ENCODE peak calls at places on chromosomes 13 and 19, in six cellular contexts. F, Y, C, H, K and N are unnamed samples.

GRCh38 chr13:52851153-52851962 is 2.9 kb upstream of the PCDH8 start:
- DNase-seq in F (peak; percentile 34), K (peak; percentile 56), H (peak; percentile 56), C (peak; percentile 33), Y (peak; percentile 69), N (peak; percentile 29)

GRCh38 chr13:95073826-95074345 is 227.4 kb downstream of the ABCC4 start:
- DNase-seq in K (no peak), H (no peak), C (no peak), Y (no peak), F (no peak), N (no peak)

GRCh38 chr19:8224394-8225145 is 15.4 kb downstream of the CERS4 start:
- DNase-seq in F (peak; percentile 72), K (no peak), H (no peak), Y (no peak), C (peak; percentile 80), N (no peak)

GRCh38 chr19:1001538-1002166 is 1.4 kb downstream of the GRIN3B start:
- DNase-seq in H (peak; percentile 82), Y (peak; percentile 84), C (peak; percentile 51), F (peak; percentile 48), K (peak; percentile 76), N (peak; percentile 69)

GRCh38 chr13:28147489-28147888 is 9.1 kb downstream of the PAN3 start:
- DNase-seq in C (no peak), F (no peak), H (no peak), K (no peak), Y (no peak), N (no peak)

GRCh38 chr13:46831588-46832194 is 34.7 kb upstream of the ESD start:
- DNase-seq in C (peak; percentile 62), F (peak; percentile 34), K (no peak), H (peak; percentile 60), Y (no peak), N (peak; percentile 27)

GRCh38 chr13:37127706-37128241 is 22.3 kb upstream of the CSNK1A1L start:
- DNase-seq in F (no peak), H (no peak), C (no peak), Y (no peak), K (no peak), N (no peak)

GRCh38 chr13:105627270-105627669 is 908.2 kb downstream of the EFNB2 start:
- DNase-seq in F (no peak), C (peak; percentile 52), K (no peak), H (no peak), Y (no peak), N (no peak)

GRCh38 chr13:92719868-92720267 is 506.7 kb upstream of the GPC6 start:
- DNase-seq in H (no peak), F (no peak), C (no peak), K (no peak), Y (no peak), N (no peak)

GRCh38 chr19:39122934-39123731 is 2.5 kb upstream of the PAK4 start:
- DNase-seq in C (no peak), Y (no peak), K (no peak), H (no peak), F (no peak), N (no peak)

GRCh38 chr13:47415048-47415447 is 518.2 kb upstream of the HTR2A start:
- DNase-seq in K (no peak), H (no peak), C (peak; percentile 27), Y (no peak), F (no peak), N (no peak)

GRCh38 chr19:35644987-35645679 is 3.0 kb upstream of the COX6B1 start:
- DNase-seq in Y (peak; percentile 91), K (peak; percentile 89), C (peak; percentile 72), H (peak; percentile 93), F (peak; percentile 54), N (peak; percentile 53)

GRCh38 chr19:46766569-46767317 is 20.5 kb upstream of the STRN4 start:
- DNase-seq in K (peak; percentile 58), F (no peak), C (peak; percentile 62), Y (no peak), H (peak; percentile 53), N (no peak)

GRCh38 chr19:7904074-7905020 is 670 bp downstream of the MAP2K7 start:
- DNase-seq in C (peak; percentile 29), F (peak; percentile 45), Y (peak; percentile 85), K (peak; percentile 79), H (peak; percentile 58), N (no peak)

GRCh38 chr19:8163781-8164180 is 14.4 kb upstream of the FBN3 start:
- DNase-seq in F (no peak), H (no peak), K (no peak), Y (no peak), C (no peak), N (no peak)

GRCh38 chr13:74868044-74868443 is 613.9 kb downstream of the TBC1D4 start:
- DNase-seq in K (no peak), F (peak; percentile 5), Y (no peak), H (no peak), C (peak; percentile 20), N (no peak)

GRCh38 chr13:19862511-19863313 is 737 bp downstream of the ZMYM5 start:
- DNase-seq in Y (peak; percentile 71), C (peak; percentile 47), K (peak; percentile 69), F (peak; percentile 43), H (no peak), N (no peak)

GRCh38 chr13:43129021-43129420 is 105.6 kb downstream of the DNAJC15 start:
- DNase-seq in H (no peak), C (no peak), Y (no peak), K (no peak), F (no peak), N (no peak)

GRCh38 chr13:97849305-97849704 is 104.2 kb upstream of the IPO5 start:
- DNase-seq in H (no peak), F (peak; percentile 18), Y (no peak), K (no peak), C (peak; percentile 45), N (no peak)

GRCh38 chr19:17289489-17289888 is 7.8 kb downstream of the ANKLE1 start:
- DNase-seq in K (peak; percentile 76), Y (peak; percentile 79), F (peak; percentile 87), H (peak; percentile 84), C (no peak), N (peak; percentile 63)

GRCh38 chr19:47021536-47022139 is 2.0 kb downstream of the NPAS1 start:
- DNase-seq in C (no peak), K (no peak), H (peak; percentile 55), F (no peak), Y (no peak), N (no peak)

GRCh38 chr19:6021878-6022569 is 44.1 kb upstream of the RANBP3 start:
- DNase-seq in F (peak; percentile 40), Y (peak; percentile 78), K (peak; percentile 69), C (peak; percentile 74), H (peak; percentile 90), N (peak; percentile 61)

GRCh38 chr19:30206187-30206586 is 166.0 kb upstream of the ZNF536 start:
- DNase-seq in K (no peak), H (no peak), F (no peak), C (no peak), Y (no peak), N (no peak)

GRCh38 chr13:35879111-35879510 is 252.1 kb downstream of the DCLK1 start:
- DNase-seq in H (no peak), C (no peak), K (no peak), Y (no peak), F (no peak), N (no peak)

GRCh38 chr19:6740589-6741348 is 1.3 kb downstream of the TRIP10 start:
- DNase-seq in F (no peak), H (peak; percentile 63), Y (peak; percentile 81), C (peak; percentile 40), K (peak; percentile 77), N (peak; percentile 44)

GRCh38 chr13:91576590-91576989 is 178.2 kb downstream of the GPC5 start:
- DNase-seq in F (no peak), H (peak; percentile 4), K (peak; percentile 29), C (peak; percentile 5), Y (no peak), N (no peak)

GRCh38 chr13:27524981-27525975 is 74.9 kb upstream of the MTIF3 start:
- DNase-seq in Y (no peak), H (no peak), F (no peak), K (no peak), C (no peak), N (no peak)

GRCh38 chr19:13882841-13883240 is 5.9 kb downstream of the NANOS3 start:
- DNase-seq in K (no peak), H (no peak), F (no peak), Y (no peak), C (no peak), N (no peak)

GRCh38 chr13:113840541-113841354 is 23.1 kb downstream of the GAS6 start:
- DNase-seq in F (no peak), K (no peak), C (no peak), H (no peak), Y (peak; percentile 58), N (no peak)

DNA sequence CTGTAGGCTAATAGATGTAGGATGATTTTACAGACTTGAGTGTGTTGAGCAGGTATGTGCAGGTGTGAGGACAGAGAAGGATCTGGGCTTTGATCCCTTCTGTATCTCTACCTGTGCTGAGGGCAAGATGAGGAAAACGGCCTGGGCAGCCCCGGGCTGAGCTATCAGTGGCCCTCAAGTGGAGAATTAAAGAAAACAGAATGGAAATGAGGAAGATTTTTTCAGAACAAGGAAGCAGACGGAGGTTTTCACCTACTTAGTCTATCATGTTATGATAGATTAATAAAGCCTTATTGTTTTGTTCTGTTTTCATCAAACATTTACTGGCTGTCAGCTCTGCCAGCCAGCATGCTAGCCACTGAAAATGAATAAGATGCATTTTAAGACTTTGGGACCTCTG is 22.3 kb upstream of the FOXO1 start:
- DNase-seq in K (no peak), C (no peak), Y (no peak), F (no peak), H (no peak), N (no peak)
- TF ChIP-seq CTCF in K (no peak), C (no peak), Y (no peak), F (no peak), H (no peak), N (no peak)

DNA sequence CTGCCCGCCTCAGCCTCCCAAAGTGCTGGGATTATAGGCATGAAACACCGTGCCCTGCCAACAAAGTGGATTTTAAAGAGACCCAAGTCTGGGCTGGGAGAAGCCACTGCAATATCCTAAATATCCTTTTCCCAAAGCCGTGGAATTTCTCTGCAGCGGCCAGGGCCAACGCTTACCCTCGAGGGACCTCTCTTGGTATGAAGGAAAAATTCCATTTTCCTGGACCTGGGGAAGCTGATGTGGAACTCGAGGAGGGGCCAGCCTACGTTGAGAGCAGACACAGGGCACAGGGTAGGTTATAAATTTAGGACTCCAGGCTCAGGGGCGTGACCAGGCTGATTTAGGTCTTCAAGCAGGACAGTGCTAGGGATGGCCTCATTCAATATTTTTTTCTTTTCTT is 17.7 kb upstream of the UPF1 start:
- DNase-seq in K (no peak), C (no peak), H (peak; percentile 27), Y (no peak), F (no peak), N (no peak)
- TF ChIP-seq CTCF in K (no peak), C (no peak), H (no peak), Y (no peak), F (no peak), N (no peak)

GRCh38 chr19:56096665-56097064 is 24.4 kb downstream of the ZNF787 start:
- DNase-seq in K (no peak), Y (no peak), C (no peak), H (no peak), F (no peak), N (no peak)
- TF ChIP-seq CTCF in K (no peak), Y (no peak), C (no peak), H (no peak), F (no peak), N (no peak)

DNA sequence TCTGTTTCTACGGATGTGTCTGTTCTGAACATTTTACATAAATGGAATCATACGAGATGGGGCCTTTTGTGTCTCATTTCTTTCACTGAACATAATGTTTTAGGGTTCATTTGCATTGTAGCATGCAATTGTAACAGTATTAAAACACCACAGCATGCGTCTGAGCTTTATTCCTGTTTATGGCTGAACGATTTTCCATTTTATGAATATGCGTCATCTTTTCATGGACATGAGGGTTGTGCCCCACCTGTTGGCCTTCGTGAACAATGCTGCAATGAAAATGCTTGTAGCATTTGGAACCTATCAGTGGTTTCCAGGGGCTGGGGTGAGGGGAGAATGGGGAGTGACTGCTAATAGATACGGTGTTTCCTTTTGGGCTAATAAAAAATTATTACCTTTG is 5.1 kb downstream of the OR10H1 start:
- DNase-seq in K (peak; percentile 41), F (peak; percentile 55), C (peak; percentile 25), Y (no peak), H (no peak), N (no peak)
- TF ChIP-seq CTCF in K (peak; percentile 19), F (peak; percentile 43), C (no peak), Y (peak; percentile 31), H (no peak), N (no peak)